ENCODE peak calls at places on chromosomes 3 and 15, in five cellular contexts. Z is gastrocnemius medialis, U is Peyer's patch, J is colonic mucosa, M is sigmoid colon. I is an unnamed sample.

GRCh38 chr3:72976182-72976825 is 20.3 kb upstream of the PPP4R2 start:
- DNase-seq in J (no peak), Z (no peak), U (no peak), M (no peak), I (no peak)

GRCh38 chr3:105731686-105732085 is 137.1 kb downstream of the CBLB start:
- DNase-seq in J (no peak), U (no peak), M (no peak), Z (no peak), I (no peak)

GRCh38 chr3:26921054-26921453 is 298.5 kb downstream of the LRRC3B start:
- DNase-seq in M (no peak), U (no peak), J (no peak), Z (no peak), I (no peak)

GRCh38 chr3:45225465-45226205 is 452 bp downstream of the TMEM158 start:
- DNase-seq in Z (no peak), J (no peak), U (no peak), M (no peak), I (no peak)

GRCh38 chr3:57026918-57027317 is 33.5 kb upstream of the SPATA12 start:
- DNase-seq in M (no peak), U (no peak), Z (no peak), J (peak), I (no peak)

GRCh38 chr3:141605883-141606282 is 119.1 kb downstream of the RASA2 start:
- DNase-seq in U (no peak), J (no peak), Z (no peak), M (no peak), I (no peak)

GRCh38 chr3:177553586-177553985 is 356.3 kb upstream of the TBL1XR1 start:
- DNase-seq in M (no peak), J (no peak), U (no peak), Z (no peak), I (no peak)

GRCh38 chr15:100785181-100786138 is 94.2 kb upstream of the ALDH1A3 start:
- DNase-seq in J (peak), U (peak), Z (no peak), M (peak), I (no peak)

GRCh38 chr3:76063019-76063418 is 277.7 kb upstream of the ZNF717 start:
- DNase-seq in M (no peak), Z (no peak), U (no peak), J (no peak), I (peak)

GRCh38 chr3:149576071-149576564 is 81.7 kb downstream of the WWTR1 start:
- DNase-seq in M (no peak), Z (no peak), J (peak), U (no peak), I (peak)

GRCh38 chr3:66544619-66545429 is 44.0 kb upstream of the LRIG1 start:
- DNase-seq in U (no peak), J (no peak), Z (no peak), M (no peak), I (no peak)

GRCh38 chr3:190543656-190544055 is 29.8 kb downstream of the IL1RAP start:
- DNase-seq in M (no peak), J (peak), U (no peak), Z (no peak), I (peak)

GRCh38 chr3:50486219-50486888 is 17.1 kb downstream of the CACNA2D2 start:
- DNase-seq in U (no peak), Z (no peak), M (no peak), J (no peak), I (no peak)

GRCh38 chr3:10228248-10228950 is 19.9 kb upstream of the TATDN2 start:
- DNase-seq in U (no peak), M (no peak), J (no peak), Z (no peak), I (no peak)

GRCh38 chr15:56496635-56497034 is 31.7 kb upstream of the MNS1 start:
- DNase-seq in M (no peak), U (no peak), J (no peak), Z (no peak), I (peak)

GRCh38 chr3:101038880-101039279 is 45.7 kb upstream of the ABI3BP start:
- DNase-seq in Z (no peak), J (no peak), U (no peak), M (no peak), I (no peak)

GRCh38 chr15:69921626-69922624 is 175.8 kb downstream of the TLE3 start:
- DNase-seq in J (no peak), Z (no peak), M (no peak), U (peak), I (no peak)

GRCh38 chr3:11465744-11466611 is 177.7 kb downstream of the VGLL4 start:
- DNase-seq in M (peak), J (peak), U (no peak), Z (peak), I (no peak)

GRCh38 chr15:29747837-29748417 is 74.3 kb downstream of the TJP1 start:
- DNase-seq in Z (no peak), U (no peak), J (no peak), M (no peak), I (peak)

GRCh38 chr3:194571491-194571941 is 61.7 kb downstream of the TMEM44 start:
- DNase-seq in M (no peak), J (no peak), U (no peak), Z (no peak), I (no peak)

GRCh38 chr3:101065962-101066361 is 72.7 kb upstream of the ABI3BP start:
- DNase-seq in J (no peak), Z (no peak), M (no peak), U (no peak), I (peak)

GRCh38 chr15:94584833-94585244 is 353.5 kb downstream of the MCTP2 start:
- DNase-seq in M (no peak), Z (no peak), J (no peak), U (no peak), I (no peak)

GRCh38 chr3:12954891-12955650 is 113.7 kb upstream of the RPL32 start:
- DNase-seq in M (peak), U (peak), Z (peak), J (peak), I (peak)

GRCh38 chr15:62998262-62998909 is 44.2 kb upstream of the TPM1 start:
- DNase-seq in U (no peak), J (no peak), M (no peak), Z (no peak), I (no peak)

GRCh38 chr3:124492824-124493223 is 237.4 kb upstream of the UMPS start:
- DNase-seq in J (peak), M (no peak), U (no peak), Z (no peak), I (peak)

GRCh38 chr3:129596194-129597086 is 10.0 kb downstream of the PLXND1 start:
- DNase-seq in J (peak), M (peak), Z (peak), U (no peak), I (no peak)

GRCh38 chr3:62622553-62623174 is 249.3 kb upstream of the FEZF2 start:
- DNase-seq in J (peak), U (no peak), M (no peak), Z (no peak), I (peak)

GRCh38 chr3:64400706-64401105 is 175.4 kb upstream of the PRICKLE2 start:
- DNase-seq in J (no peak), M (no peak), Z (no peak), U (no peak), I (no peak)

GRCh38 chr3:42491876-42492507 is 10.5 kb upstream of the VIPR1 start:
- DNase-seq in Z (no peak), M (peak), J (peak), U (peak), I (no peak)

GRCh38 chr15:88911766-88912118 is 1.4 kb downstream of the MFGE8 start:
- DNase-seq in Z (peak), J (no peak), M (peak), U (no peak), I (peak)

GRCh38 chr15:58864602-58865419 is 68.7 kb downstream of the SLTM start:
- DNase-seq in Z (no peak), M (no peak), U (no peak), J (peak), I (no peak)

GRCh38 chr3:107106316-107106715 is 270.9 kb upstream of the CCDC54 start:
- DNase-seq in U (no peak), J (no peak), M (no peak), Z (no peak), I (peak)

GRCh38 chr3:9347086-9347485 is 15.8 kb upstream of the THUMPD3 start:
- DNase-seq in U (no peak), J (no peak), M (no peak), Z (no peak), I (no peak)

GRCh38 chr3:26460975-26461374 is 161.6 kb upstream of the LRRC3B start:
- DNase-seq in J (no peak), Z (no peak), M (no peak), U (no peak), I (no peak)

GRCh38 chr15:69666441-69666882 is 213.8 kb downstream of the RPLP1 start:
- DNase-seq in J (no peak), Z (no peak), U (peak), M (no peak), I (no peak)

GRCh38 chr3:115825046-115825445 is 201.7 kb downstream of the GAP43 start:
- DNase-seq in Z (no peak), U (no peak), J (no peak), M (no peak), I (peak)

GRCh38 chr15:63244399-63244798 is 33.0 kb upstream of the APH1B start:
- DNase-seq in Z (no peak), J (no peak), M (no peak), U (no peak), I (peak)

GRCh38 chr15:83339396-83339795 is 54.9 kb upstream of the BNC1 start:
- DNase-seq in Z (no peak), M (no peak), J (no peak), U (no peak), I (no peak)

GRCh38 chr15:44537728-44538240 is 837 bp downstream of the EIF3J start:
- DNase-seq in J (no peak), Z (no peak), U (no peak), M (no peak), I (peak)

DNA sequence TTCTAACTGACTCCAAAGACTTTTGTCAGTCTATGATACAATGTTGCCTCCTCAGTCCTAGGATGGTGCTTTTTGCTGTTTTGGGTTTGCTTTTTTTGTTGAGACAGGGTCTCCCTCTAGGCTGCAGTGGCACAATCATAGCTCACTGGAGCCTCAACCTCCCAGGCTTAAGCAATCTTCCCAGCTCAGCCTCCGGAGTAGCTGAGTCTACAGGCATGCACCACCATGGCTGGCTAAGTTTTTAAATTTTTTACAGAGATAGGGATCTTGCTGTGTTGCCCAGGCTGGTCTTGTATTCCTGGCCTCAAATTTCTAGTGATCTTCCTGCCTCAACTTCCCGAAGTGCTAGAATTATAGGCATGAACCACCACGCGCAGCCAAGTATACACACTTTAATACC is 22.5 kb downstream of the RUBCN start:
- DNase-seq in M (no peak), Z (no peak), U (no peak), J (no peak), I (no peak)
- H3K27ac ChIP-seq in M (no peak), Z (peak), U (no peak), J (no peak), I (peak)

GRCh38 chr3:53845103-53845880 is 927 bp downstream of the CHDH start:
- DNase-seq in U (peak), J (peak), Z (peak), M (peak), I (peak)
- TF ChIP-seq CTCF in U (no peak), J (no peak), Z (peak), M (no peak), I (peak)

GRCh38 chr3:116951610-116952009 is 242.0 kb downstream of the TUSC7 start:
- DNase-seq in J (no peak), U (no peak), M (no peak), Z (no peak), I (no peak)

GRCh38 chr3:116946376-116946775 is 236.8 kb downstream of the TUSC7 start:
- DNase-seq in J (no peak), U (no peak), M (no peak), Z (no peak), I (no peak)

GRCh38 chr3:116947148-116947547 is 237.6 kb downstream of the TUSC7 start:
- DNase-seq in M (no peak), Z (no peak), U (no peak), J (no peak), I (no peak)

GRCh38 chr3:116947809-116948208 is 238.2 kb downstream of the TUSC7 start:
- DNase-seq in Z (no peak), M (no peak), J (no peak), U (no peak), I (no peak)

DNA sequence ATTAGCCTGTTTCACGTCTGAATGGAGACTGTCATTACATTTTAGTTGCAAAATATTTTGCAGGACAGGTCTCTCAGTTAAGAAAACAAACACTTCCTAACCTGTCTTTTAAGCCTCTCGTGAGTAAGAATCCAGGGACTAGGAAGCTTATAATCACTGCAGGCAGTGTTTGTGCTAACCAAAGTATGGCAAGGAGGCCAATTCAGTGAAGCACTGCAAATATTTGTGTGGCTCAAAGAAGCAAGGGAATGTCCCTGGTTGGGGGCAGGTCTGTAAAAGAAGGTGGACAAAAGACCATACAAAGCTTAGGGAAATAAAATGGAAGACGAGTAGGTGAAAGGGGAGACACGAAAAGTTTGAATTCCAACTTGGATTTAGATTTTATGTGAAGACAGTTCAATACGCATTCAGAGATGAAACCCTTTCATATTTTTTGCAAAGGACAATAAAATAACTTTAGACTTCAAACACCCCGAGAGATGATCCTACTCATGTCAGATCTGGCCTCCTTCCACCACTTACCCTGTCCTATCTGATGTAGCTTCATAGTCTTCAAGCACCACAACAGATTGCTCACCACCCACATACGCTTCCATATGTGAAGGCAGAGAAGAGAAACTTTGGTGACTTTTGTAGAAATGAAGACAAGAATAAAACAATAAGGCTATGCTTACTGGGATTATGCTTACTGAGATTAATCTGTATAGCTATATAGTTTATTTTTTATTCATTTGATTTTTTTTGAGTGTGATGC is 240.9 kb downstream of the TUSC7 start:
- DNase-seq in J (no peak), U (no peak), Z (no peak), M (no peak), I (no peak)
- H3K27ac ChIP-seq in J (no peak), U (no peak), Z (no peak), M (peak), I (no peak)

GRCh38 chr3:52091566-52092290 is 35.4 kb upstream of the DUSP7 start:
- DNase-seq in U (no peak), M (peak), J (no peak), Z (no peak), I (no peak)

GRCh38 chr3:52090131-52090548 is 33.8 kb upstream of the DUSP7 start:
- DNase-seq in U (no peak), J (no peak), Z (no peak), M (no peak), I (peak)

GRCh38 chr3:52092291-52092660 is 35.9 kb upstream of the DUSP7 start:
- DNase-seq in J (no peak), M (peak), Z (no peak), U (no peak), I (no peak)

GRCh38 chr3:52089691-52090090 is 33.3 kb upstream of the DUSP7 start:
- DNase-seq in J (no peak), M (no peak), Z (no peak), U (no peak), I (no peak)

GRCh38 chr3:52090620-52091468 is 34.5 kb upstream of the DUSP7 start:
- DNase-seq in M (peak), U (no peak), J (no peak), Z (no peak), I (no peak)
- TF ChIP-seq CTCF in M (no peak), U (no peak), J (no peak), Z (no peak), I (no peak)

DNA sequence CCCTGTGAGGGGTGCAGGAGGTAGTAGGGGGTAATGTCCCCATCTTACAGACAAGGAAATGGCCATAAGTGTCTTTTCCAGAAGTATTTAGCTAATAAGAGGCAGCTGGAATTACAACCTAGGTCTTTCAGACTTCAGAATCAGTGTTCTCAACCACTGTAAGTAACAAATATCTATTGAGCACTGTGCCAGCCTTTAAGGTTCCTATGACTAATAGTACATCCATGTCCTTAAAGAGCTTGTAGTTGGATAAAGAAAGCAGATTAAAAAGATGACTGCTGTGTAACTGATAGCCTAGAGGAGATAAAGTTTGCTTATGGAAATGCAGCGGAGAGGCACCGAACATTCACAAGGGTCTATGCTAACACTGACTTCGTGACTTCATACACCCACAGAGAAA is 136.0 kb downstream of the KCNMB2 start:
- DNase-seq in J (no peak), Z (no peak), M (no peak), U (no peak), I (peak)
- H3K27ac ChIP-seq in J (no peak), Z (no peak), M (no peak), U (no peak), I (no peak)

DNA sequence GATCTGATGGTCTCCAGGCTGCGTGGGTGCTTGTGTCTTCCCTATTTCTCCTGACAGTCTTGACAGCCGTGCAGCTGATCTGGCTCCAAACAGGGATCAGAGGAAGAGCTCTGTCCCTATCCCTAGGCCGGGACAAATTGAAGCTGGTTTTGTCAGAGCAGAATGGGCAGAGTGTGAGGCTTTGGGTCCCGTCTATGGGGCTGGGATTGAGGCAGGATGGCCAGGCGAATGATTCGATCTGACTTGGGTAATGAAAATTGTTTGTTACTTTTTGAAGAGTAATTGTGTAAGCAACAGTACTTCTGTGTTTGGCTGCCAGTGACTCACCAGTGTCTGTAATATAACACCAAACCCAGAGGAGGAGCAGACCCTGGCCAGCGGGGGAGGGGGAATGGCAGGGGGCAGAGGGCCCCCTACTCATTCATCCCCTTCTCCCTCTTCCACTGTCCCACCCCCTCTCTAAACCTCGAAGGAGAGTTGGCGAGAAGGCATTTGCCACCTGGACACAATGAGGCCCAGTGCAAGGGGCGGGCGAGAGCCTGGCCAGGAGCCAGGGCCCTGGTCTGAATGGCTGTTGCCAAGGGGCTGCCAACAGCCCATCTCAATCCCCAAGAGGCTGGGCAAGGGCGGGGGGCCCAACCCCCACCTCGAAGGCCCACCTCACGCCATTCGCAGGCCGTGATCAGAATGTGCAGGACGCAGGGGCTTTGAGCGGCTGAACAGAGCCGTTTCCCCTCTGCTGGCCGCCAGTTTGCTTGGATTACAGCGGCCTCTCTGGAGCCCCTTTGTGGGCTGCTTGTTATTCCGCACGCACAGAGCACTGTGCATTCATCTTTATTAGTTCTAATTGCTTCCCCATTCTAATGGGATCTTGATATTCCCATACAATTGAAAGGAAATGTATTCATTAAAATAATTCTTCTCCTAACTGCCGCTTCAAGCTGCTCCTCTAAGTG is 5.1 kb upstream of the MAGEF1 start:
- DNase-seq in M (no peak), U (no peak), Z (no peak), J (no peak), I (peak)
- TF ChIP-seq CTCF in M (no peak), U (no peak), Z (no peak), J (no peak), I (no peak)

GRCh38 chr3:146050700-146051099 is 110.3 kb downstream of the PLOD2 start:
- DNase-seq in Z (no peak), J (no peak), M (no peak), U (no peak), I (no peak)
- H3K27ac ChIP-seq in Z (no peak), J (no peak), M (no peak), U (no peak), I (no peak)

DNA sequence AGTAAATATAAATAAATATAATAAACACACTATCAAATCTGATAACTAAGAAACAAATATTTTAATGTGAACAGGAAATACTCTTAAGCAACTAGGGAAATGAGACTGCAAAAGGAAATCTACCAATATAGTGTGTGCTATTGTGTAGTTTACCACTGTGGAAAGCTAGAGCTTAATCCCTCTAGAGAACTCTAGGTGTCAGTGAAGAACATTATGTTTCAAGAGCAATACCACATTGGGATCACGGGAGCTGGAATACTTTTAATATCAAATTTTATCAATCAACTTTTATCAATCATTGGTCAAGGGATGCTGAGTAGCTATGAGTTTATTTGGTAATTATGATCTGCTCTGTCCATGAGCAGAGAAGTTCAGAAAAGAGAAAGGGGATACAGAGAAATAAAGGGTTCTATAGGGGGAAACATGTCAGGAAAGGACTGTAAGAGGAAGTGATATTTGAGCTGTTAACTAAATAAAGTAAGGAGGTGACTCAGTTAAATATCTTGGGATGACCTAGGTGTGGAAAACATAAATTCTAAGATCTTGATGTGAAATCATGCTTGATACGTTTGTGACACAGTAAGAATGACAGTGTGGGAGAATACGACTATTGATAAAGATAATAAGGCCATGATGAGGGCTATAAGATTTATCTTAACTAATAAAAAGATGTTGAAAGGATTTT is 762.2 kb upstream of the ALCAM start:
- DNase-seq in U (no peak), M (no peak), J (no peak), Z (no peak), I (peak)
- TF ChIP-seq CTCF in U (no peak), M (no peak), J (no peak), Z (no peak), I (no peak)

I was measured in RWPE1.